ENCODE peak calls at places on chromosome 19, in four cellular contexts. W is H1, T is psoas muscle, E is PC-3. A is an unnamed sample. For H3K4me1, the result is how much of the 10 kb centered on the place peaks cover.

GRCh38 chr19:15249912-15250634 is 17.8 kb upstream of the EPHX3 start:
- DNase-seq in W (no peak), T (peak), E (no peak), A (peak)

GRCh38 chr19:53254451-53255341 is at the start of gene ZNF677:
- DNase-seq in W (peak), T (peak), E (peak), A (peak)

GRCh38 chr19:9406798-9407352 is 28.5 kb downstream of the ZNF266 start:
- DNase-seq in W (peak), T (peak), E (no peak), A (peak)

GRCh38 chr19:47419037-47419783 is at the start of gene MEIS3:
- DNase-seq in W (no peak), T (no peak), E (no peak), A (no peak)

GRCh38 chr19:29806098-29806866 is 5.5 kb upstream of the CCNE1 start:
- DNase-seq in W (no peak), T (peak), E (no peak), A (peak)

GRCh38 chr19:4737955-4738580 is 14.4 kb upstream of the DPP9 start:
- DNase-seq in W (no peak), T (no peak), E (no peak), A (no peak)

GRCh38 chr19:46052896-46053295 is 12.1 kb upstream of the IGFL4 start:
- DNase-seq in W (no peak), T (no peak), E (no peak), A (no peak)

GRCh38 chr19:48111280-48111679 is 663 bp upstream of the PLA2G4C start:
- DNase-seq in W (no peak), T (no peak), E (no peak), A (no peak)

GRCh38 chr19:51479531-51480331 is 1.4 kb downstream of the CEACAM18 start:
- DNase-seq in W (no peak), T (no peak), E (peak), A (no peak)

GRCh38 chr19:16025108-16026101 is 50.9 kb upstream of the TPM4 start:
- DNase-seq in W (no peak), T (no peak), E (peak), A (peak)

GRCh38 chr19:19259741-19260140 is 13.4 kb downstream of the TM6SF2 start:
- DNase-seq in W (no peak), T (no peak), E (peak), A (no peak)

GRCh38 chr19:46073268-46073922 is 32.6 kb upstream of the IGFL4 start:
- DNase-seq in W (no peak), T (no peak), E (peak), A (no peak)

GRCh38 chr19:11242864-11243797 is 3.7 kb downstream of the ANGPTL8 start:
- DNase-seq in W (peak), T (peak), E (peak), A (peak)

GRCh38 chr19:44747739-44748425 is 626 bp upstream of the BCL3 start:
- DNase-seq in W (no peak), T (peak), E (peak), A (peak)

GRCh38 chr19:14375055-14375581 is 6.1 kb upstream of the ADGRE5 start:
- DNase-seq in W (no peak), T (peak), E (no peak), A (peak)

GRCh38 chr19:49340069-49340864 is 5.1 kb downstream of the CD37 start:
- DNase-seq in W (no peak), T (peak), E (no peak), A (peak)

DNA sequence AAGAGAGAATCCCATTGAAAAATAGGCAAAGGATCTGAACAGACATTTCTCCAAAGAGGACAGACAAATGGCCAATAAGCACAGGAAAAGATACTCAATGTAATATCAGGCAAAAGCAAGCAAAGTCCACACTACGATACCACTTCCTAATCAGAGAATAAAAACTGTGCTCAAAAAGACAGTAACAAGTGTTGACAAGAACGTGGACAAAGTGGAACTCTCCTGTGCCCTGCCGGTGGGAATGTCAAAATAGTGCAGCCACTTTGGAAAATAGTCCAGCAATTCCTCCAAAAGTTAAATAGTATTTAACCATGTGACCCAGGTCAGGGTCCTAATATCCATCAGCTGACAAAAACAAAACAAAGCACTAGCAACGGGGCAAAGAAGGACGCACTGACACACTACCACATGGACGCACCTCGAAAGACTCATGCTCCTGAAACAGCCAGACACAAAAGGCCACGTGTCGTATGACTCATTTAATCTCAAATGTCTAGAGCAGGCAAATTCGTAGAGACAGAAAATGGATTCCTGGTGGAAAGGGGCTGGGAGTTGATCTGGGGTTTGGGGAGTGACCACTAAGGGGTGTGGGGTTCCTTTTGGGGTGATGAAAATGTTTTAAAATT is 5.2 kb downstream of the MIER2 start:
- DNase-seq in W (no peak), T (no peak), E (no peak), A (no peak)
- H3K4me1 ChIP-seq in W (under half), T (under half), E (under half), A (under half)

GRCh38 chr19:58129284-58129683 is 21.3 kb downstream of the ZNF329 start:
- DNase-seq in W (no peak), T (no peak), E (no peak), A (no peak)
- H3K4me3 ChIP-seq in W (no peak), T (no peak), E (peak), A (no peak)

GRCh38 chr19:35644987-35645679 is 3.0 kb upstream of the COX6B1 start:
- DNase-seq in W (peak), T (peak), E (peak), A (peak)
- H3K27ac ChIP-seq in W (no peak), T (peak), E (no peak), A (peak)

GRCh38 chr19:13036366-13036976 is 41.2 kb downstream of the NFIX start:
- DNase-seq in W (no peak), T (peak), E (peak), A (peak)

GRCh38 chr19:13037718-13038117 is 42.4 kb downstream of the NFIX start:
- DNase-seq in W (no peak), T (no peak), E (no peak), A (no peak)

GRCh38 chr19:13037161-13037560 is 41.9 kb downstream of the NFIX start:
- DNase-seq in W (no peak), T (no peak), E (peak), A (peak)

GRCh38 chr19:13034636-13035035 is 39.4 kb downstream of the NFIX start:
- DNase-seq in W (no peak), T (no peak), E (peak), A (no peak)

DNA sequence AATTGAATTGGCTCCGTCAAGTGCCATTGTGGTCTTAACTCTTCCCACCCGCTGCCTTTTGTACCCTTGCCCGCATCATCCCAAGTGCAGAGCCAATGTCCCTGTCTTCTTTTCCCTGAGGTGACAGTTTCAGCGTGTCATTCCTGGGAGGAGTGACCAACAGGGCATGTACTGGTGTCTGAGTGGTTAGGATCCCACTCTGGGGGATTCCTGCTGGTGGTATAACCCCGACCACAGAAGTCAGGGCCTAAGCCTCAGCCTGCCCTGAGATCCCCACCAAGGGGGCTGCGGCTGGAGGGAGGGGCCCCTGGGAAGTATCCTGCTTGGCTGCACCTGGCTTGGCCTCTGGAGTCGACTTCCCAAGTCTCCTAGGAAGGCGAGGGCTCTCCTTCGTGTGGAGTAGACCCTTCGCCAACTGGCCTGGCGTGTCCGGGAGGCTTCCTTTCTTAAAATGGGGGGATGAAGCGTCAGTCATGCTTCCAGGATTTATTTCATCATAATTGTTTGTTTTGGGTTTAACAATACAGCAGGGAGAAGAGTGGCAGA is 40.6 kb downstream of the NFIX start:
- DNase-seq in W (no peak), T (no peak), E (no peak), A (no peak)
- H3K4me1 ChIP-seq in W (under half), T (half or more), E (half or more), A (under half)

GRCh38 chr19:41399091-41399490 is 1.5 kb downstream of the BCKDHA start:
- DNase-seq in W (no peak), T (no peak), E (no peak), A (no peak)
- H3K4me3 ChIP-seq in W (no peak), T (peak), E (peak), A (no peak)

GRCh38 chr19:6262519-6262918 is 17.3 kb downstream of the MLLT1 start:
- DNase-seq in W (no peak), T (peak), E (no peak), A (peak)
- H3K27ac ChIP-seq in W (no peak), T (no peak), E (no peak), A (no peak)

GRCh38 chr19:1254530-1255185 is 6.3 kb downstream of the MIDN start:
- DNase-seq in W (no peak), T (no peak), E (no peak), A (no peak)
- H3K4me1 ChIP-seq in W (under half), T (half or more), E (under half), A (under half)

DNA sequence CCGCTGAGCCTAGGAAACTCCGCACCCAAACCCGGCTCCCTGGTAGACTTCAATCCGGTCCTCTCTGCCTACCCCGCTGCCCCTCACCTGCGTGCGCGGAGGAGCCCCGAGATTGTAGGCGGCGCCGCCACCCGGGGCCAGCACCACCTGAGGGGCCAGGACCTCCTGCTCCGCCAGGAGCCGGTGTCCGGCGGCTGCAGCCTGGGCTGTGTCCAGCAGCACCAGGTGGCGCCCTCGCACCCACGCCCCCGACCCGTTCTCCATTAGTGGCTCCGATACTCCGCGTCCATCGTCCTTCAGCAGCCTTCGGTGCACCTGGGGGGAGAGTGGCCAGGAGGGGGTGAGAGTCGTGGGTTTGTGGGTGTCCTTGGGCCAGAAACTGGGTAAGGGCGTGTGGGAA is 18.5 kb downstream of the MAN2B1 start:
- DNase-seq in W (no peak), T (no peak), E (no peak), A (no peak)
- H3K4me3 ChIP-seq in W (no peak), T (peak), E (no peak), A (no peak)